ENCODE peak calls at places on chromosomes 2 and 18, in six cellular contexts. P, K, U, L, Q and G are unnamed samples.

GRCh38 chr2:189799531-189799930 is 15.3 kb downstream of the PMS1 start:
- DNase-seq in U (no peak), L (peak), K (peak), Q (no peak), P (no peak), G (no peak)

GRCh38 chr2:121043061-121043826 is 241.8 kb downstream of the TFCP2L1 start:
- DNase-seq in L (no peak), P (no peak), K (no peak), Q (no peak), U (no peak), G (no peak)

GRCh38 chr2:189022002-189022401 is 47.8 kb downstream of the COL3A1 start:
- DNase-seq in P (no peak), K (peak), L (peak), Q (no peak), U (peak), G (no peak)

GRCh38 chr2:235538989-235539388 is 45.1 kb downstream of the AGAP1 start:
- DNase-seq in K (no peak), L (no peak), P (no peak), U (no peak), Q (no peak), G (no peak)

GRCh38 chr18:63676927-63677326 is 15.2 kb upstream of the SERPINB3 start:
- DNase-seq in L (no peak), K (no peak), U (no peak), Q (no peak), P (no peak), G (no peak)

GRCh38 chr18:11002796-11003195 is 146.6 kb downstream of the PIEZO2 start:
- DNase-seq in K (no peak), Q (no peak), U (no peak), P (no peak), L (no peak), G (no peak)

GRCh38 chr2:71880846-71881610 is 266.6 kb downstream of the CYP26B1 start:
- DNase-seq in P (no peak), K (peak), U (no peak), Q (peak), L (peak), G (no peak)

GRCh38 chr18:33469699-33470098 is 29.2 kb upstream of the CCDC178 start:
- DNase-seq in Q (no peak), K (no peak), L (peak), P (no peak), U (no peak), G (no peak)

GRCh38 chr18:79769698-79770500 is 27.8 kb upstream of the KCNG2 start:
- DNase-seq in Q (no peak), K (no peak), L (no peak), P (no peak), U (no peak), G (no peak)

GRCh38 chr18:10477121-10477862 is 22.9 kb downstream of the APCDD1 start:
- DNase-seq in Q (no peak), L (no peak), P (no peak), K (no peak), U (no peak), G (no peak)

GRCh38 chr2:127531133-127531709 is 4.3 kb upstream of the MYO7B start:
- DNase-seq in U (no peak), K (no peak), P (no peak), Q (peak), L (no peak), G (no peak)

GRCh38 chr2:132256251-132256902 is 94.6 kb upstream of the ANKRD30BL start:
- DNase-seq in Q (no peak), L (no peak), U (no peak), K (no peak), P (no peak), G (no peak)
- TF ChIP-seq EZH2 in Q (no peak), L (no peak), U (no peak), K (no peak), P (no peak), G (no peak)

GRCh38 chr2:54984476-54984875 is 65.8 kb downstream of the RTN4 start:
- DNase-seq in L (peak), P (no peak), U (no peak), K (no peak), Q (no peak), G (no peak)
- H2AFZ ChIP-seq in L (no peak), P (no peak), U (no peak), K (no peak), Q (no peak), G (no peak)

GRCh38 chr2:174338626-174339570 is 4.1 kb downstream of the SP9 start:
- DNase-seq in P (peak), L (no peak), K (no peak), U (no peak), Q (no peak), G (no peak)
- TF ChIP-seq EZH2 in P (no peak), L (no peak), K (peak), U (no peak), Q (no peak), G (no peak)

GRCh38 chr2:230960026-230960425 is 35.0 kb upstream of the GPR55 start:
- DNase-seq in Q (no peak), U (no peak), P (no peak), K (no peak), L (no peak), G (no peak)

GRCh38 chr2:230958803-230959756 is 34.0 kb upstream of the GPR55 start:
- DNase-seq in K (no peak), P (no peak), U (no peak), Q (no peak), L (no peak), G (no peak)

GRCh38 chr2:230955163-230955779 is 30.2 kb upstream of the GPR55 start:
- DNase-seq in U (no peak), K (no peak), L (no peak), P (no peak), Q (no peak), G (no peak)

GRCh38 chr2:230956827-230957755 is 32.0 kb upstream of the GPR55 start:
- DNase-seq in U (peak), K (peak), L (peak), P (peak), Q (no peak), G (no peak)

GRCh38 chr2:230957756-230958391 is 32.8 kb upstream of the GPR55 start:
- DNase-seq in L (no peak), K (no peak), Q (no peak), P (no peak), U (no peak), G (no peak)
- H2AFZ ChIP-seq in L (peak), K (peak), Q (no peak), P (peak), U (peak), G (no peak)

DNA sequence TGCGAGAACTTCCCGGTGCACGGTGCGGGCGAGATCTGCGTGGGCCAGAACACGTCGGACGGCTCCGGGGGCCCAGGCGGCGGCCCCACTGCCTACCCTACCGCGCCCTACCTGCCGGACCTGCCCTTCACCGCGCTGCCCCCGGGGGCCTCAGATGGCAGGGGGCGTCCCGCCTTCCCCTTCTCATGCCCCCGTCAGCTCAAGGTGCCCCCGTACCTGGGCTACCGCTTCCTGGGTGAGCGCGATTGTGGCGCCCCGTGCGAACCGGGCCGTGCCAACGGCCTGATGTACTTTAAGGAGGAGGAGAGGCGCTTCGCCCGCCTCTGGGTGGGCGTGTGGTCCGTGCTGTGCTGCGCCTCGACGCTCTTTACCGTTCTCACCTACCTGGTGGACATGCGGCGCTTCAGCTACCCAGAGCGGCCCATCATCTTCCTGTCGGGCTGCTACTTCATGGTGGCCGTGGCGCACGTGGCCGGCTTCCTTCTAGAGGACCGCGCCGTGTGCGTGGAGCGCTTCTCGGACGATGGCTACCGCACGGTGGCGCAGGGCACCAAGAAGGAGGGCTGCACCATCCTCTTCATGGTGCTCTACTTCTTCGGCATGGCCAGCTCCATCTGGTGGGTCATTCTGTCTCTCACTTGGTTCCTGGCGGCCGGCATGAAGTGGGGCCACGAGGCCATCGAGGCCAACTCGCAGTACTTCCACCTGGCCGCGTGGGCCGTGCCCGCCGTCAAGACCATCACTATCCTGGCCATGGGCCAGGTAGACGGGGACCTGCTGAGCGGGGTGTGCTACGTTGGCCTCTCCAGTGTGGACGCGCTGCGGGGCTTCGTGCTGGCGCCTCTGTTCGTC is 1.7 kb downstream of the FZD7 start:
- DNase-seq in L (peak), Q (peak), U (peak), P (peak), K (peak), G (no peak)
- TF ChIP-seq EZH2 in L (no peak), Q (no peak), U (no peak), P (peak), K (no peak), G (no peak)